ENCODE peak calls at places on chromosomes 6 and 20, in five cellular contexts. F, R, G, S and M are unnamed samples.

GRCh38 chr20:32681175-32682084 is 7.7 kb upstream of the C20orf203 start:
- DNase-seq in S (no peak), R (peak; percentile 21), F (no peak), G (no peak), M (peak; percentile 98)

GRCh38 chr6:144897441-144897921 is 612.3 kb downstream of the UTRN start:
- DNase-seq in F (no peak), S (peak; percentile 93), G (peak; percentile 90), R (peak; percentile 55), M (no peak)

GRCh38 chr6:37103169-37104039 is 66.5 kb upstream of the PIM1 start:
- DNase-seq in S (no peak), F (peak; percentile 50), R (peak; percentile 54), G (peak; percentile 49), M (peak; percentile 14)

GRCh38 chr6:102581378-102582124 is 1188.0 kb downstream of the GRIK2 start:
- DNase-seq in F (no peak), R (no peak), G (no peak), S (no peak), M (no peak)

GRCh38 chr6:168411130-168411529 is 29.9 kb upstream of the SMOC2 start:
- DNase-seq in F (no peak), G (no peak), R (no peak), S (no peak), M (no peak)

GRCh38 chr6:332671-333070 is 40.4 kb downstream of the DUSP22 start:
- DNase-seq in S (peak; percentile 89), F (no peak), G (peak; percentile 60), R (peak; percentile 70), M (peak; percentile 65)

GRCh38 chr20:37347891-37348642 is 2.1 kb downstream of the SRC start:
- DNase-seq in S (no peak), F (no peak), R (no peak), G (no peak), M (no peak)

GRCh38 chr6:82862543-82862942 is 203.1 kb downstream of the UBE3D start:
- DNase-seq in R (peak; percentile 44), G (peak; percentile 91), S (peak; percentile 8), F (no peak), M (no peak)

GRCh38 chr6:138162947-138163569 is 1.3 kb downstream of the ARFGEF3 start:
- DNase-seq in S (no peak), R (no peak), G (no peak), F (no peak), M (no peak)

GRCh38 chr20:50191566-50192363 is 1.1 kb downstream of the CEBPB start:
- DNase-seq in G (peak; percentile 43), S (no peak), R (no peak), F (no peak), M (peak; percentile 89)

GRCh38 chr6:31971279-31971992 is 502 bp downstream of the DXO start:
- DNase-seq in F (no peak), R (no peak), G (no peak), S (no peak), M (no peak)

GRCh38 chr20:24873015-24873620 is 76.0 kb upstream of the CST7 start:
- DNase-seq in G (no peak), S (no peak), F (no peak), R (no peak), M (no peak)

GRCh38 chr20:45257161-45257560 is 2.8 kb upstream of the SLPI start:
- DNase-seq in G (no peak), F (no peak), S (no peak), R (no peak), M (no peak)

GRCh38 chr6:33160728-33161323 is 31.4 kb downstream of the COL11A2 start:
- DNase-seq in S (peak; percentile 85), F (peak; percentile 38), R (peak; percentile 55), G (peak; percentile 96), M (peak; percentile 73)

GRCh38 chr20:41387433-41387832 is 20.8 kb upstream of the EMILIN3 start:
- DNase-seq in S (no peak), F (no peak), R (no peak), G (no peak), M (no peak)

GRCh38 chr20:17650301-17650761 is 31.7 kb downstream of the RRBP1 start:
- DNase-seq in G (no peak), R (no peak), F (no peak), S (no peak), M (peak; percentile 64)

GRCh38 chr6:81515562-81516453 is 236.7 kb downstream of the TENT5A start:
- DNase-seq in R (peak; percentile 82), F (no peak), G (peak; percentile 90), S (peak; percentile 88), M (peak; percentile 7)

GRCh38 chr6:76578746-76579145 is 506.3 kb upstream of the IMPG1 start:
- DNase-seq in R (no peak), G (no peak), S (no peak), F (no peak), M (no peak)

GRCh38 chr6:142857609-142858195 is 87.3 kb downstream of the HIVEP2 start:
- DNase-seq in G (no peak), F (no peak), R (no peak), S (no peak), M (no peak)

GRCh38 chr6:140078552-140079126 is 704.2 kb upstream of the CITED2 start:
- DNase-seq in G (peak; percentile 99), R (peak; percentile 92), S (peak; percentile 95), F (no peak), M (no peak)

GRCh38 chr20:9070304-9070703 is 1.4 kb downstream of the PLCB4 start:
- DNase-seq in G (no peak), R (no peak), F (no peak), S (no peak), M (no peak)

GRCh38 chr6:138509371-138509770 is 10.1 kb upstream of the NHSL1 start:
- DNase-seq in G (peak; percentile 48), S (peak; percentile 68), F (no peak), R (peak; percentile 45), M (peak; percentile 73)

GRCh38 chr6:15184441-15184861 is 61.4 kb upstream of the JARID2 start:
- DNase-seq in S (no peak), G (no peak), F (no peak), R (no peak), M (no peak)

GRCh38 chr6:148192310-148192709 is 150.3 kb upstream of the SASH1 start:
- DNase-seq in R (peak; percentile 74), G (peak; percentile 15), S (peak; percentile 98), F (peak; percentile 22), M (no peak)

GRCh38 chr6:158796353-158796752 is 22.8 kb downstream of the EZR start:
- DNase-seq in F (no peak), S (no peak), G (no peak), R (no peak), M (no peak)

GRCh38 chr6:51960419-51960818 is 127.0 kb downstream of the PKHD1 start:
- DNase-seq in G (no peak), F (no peak), R (no peak), S (no peak), M (no peak)

GRCh38 chr6:141421378-141421777 is 711.3 kb upstream of the GJE1 start:
- DNase-seq in S (peak; percentile 92), R (peak; percentile 69), F (no peak), G (peak; percentile 85), M (no peak)

DNA sequence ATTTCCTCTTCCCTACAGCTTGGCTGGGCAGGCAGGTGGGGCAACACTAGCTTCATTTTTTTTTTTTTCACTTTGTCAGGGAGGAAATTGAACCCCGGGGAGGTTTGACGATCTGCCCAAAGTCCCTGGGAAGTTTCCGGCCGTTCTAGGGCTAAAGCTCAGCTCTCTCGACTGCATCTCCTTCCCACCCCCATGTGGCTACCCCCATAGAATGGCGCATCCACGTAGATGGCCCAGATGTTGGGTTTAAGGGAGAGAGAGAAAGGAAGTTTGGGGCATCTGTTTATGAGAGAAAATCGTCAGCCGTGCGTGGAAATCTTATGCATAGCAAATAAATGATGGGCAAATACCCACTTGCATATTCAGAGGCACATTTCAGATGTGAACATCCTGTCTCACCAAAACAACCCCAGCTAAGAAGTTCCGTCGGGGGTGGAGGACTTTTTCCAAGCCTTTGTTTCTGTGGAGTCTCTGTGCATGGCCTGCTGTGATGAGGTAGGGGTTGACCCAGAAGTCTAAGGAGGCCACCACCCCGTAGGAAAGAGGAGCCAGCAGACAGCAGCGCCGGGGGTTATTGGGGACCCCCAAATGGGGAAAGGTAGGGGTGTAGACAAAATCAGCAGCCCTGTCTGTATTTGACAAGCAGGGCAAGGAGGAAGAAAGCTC is 40.5 kb upstream of the ZNF831 start:
- DNase-seq in G (no peak), R (no peak), F (no peak), S (no peak), M (no peak)
- H3K4me3 ChIP-seq in G (no peak overlapping the region), R (no peak overlapping the region), F (no peak overlapping the region), S (no peak overlapping the region), M (no peak overlapping the region)

DNA sequence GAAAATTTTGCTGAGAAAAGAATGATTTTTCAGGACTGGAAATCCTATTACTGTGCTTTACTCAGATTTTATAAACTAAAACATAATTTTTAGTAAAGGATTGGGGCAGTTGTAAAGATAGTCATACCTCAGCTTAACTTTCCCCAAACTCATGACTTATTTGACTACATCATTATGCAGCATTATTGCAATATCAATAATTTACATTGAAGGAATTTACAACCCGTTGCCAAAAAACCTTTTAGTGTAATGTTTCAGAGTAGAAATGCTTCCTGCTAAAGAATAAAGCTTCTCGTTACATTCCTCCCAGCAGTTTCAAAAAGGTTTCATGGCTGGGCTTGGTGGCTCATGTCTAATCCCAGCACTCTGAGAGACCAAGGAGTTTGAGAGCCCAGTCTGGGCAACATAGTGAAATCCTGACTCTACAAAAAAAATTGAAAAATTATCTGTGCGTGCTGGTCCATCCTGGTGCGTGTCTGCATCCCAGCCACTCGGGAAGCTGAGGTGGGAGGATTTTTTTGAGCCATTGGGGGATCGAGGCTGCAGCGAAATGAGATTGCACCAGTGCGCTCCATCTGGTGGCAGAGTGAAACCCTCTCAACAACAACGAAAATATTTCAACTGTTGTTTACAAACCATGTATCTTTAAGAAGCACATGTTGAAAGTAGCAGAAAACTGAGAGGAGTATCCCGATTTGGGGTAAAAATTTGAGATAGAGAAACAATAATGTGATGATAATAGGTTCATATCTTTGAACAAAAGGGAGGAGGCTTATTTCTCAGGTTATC is 4.4 kb downstream of the AMD1 start:
- DNase-seq in G (peak; percentile 48), R (peak; percentile 60), S (peak; percentile 53), F (no peak), M (peak; percentile 64)
- H3K4me3 ChIP-seq in G (peak overlapping the region; percentile 6), R (peak overlapping the region; percentile 41), S (peak overlapping the region; percentile 21), F (no peak overlapping the region), M (peak overlapping the region; percentile 77)

DNA sequence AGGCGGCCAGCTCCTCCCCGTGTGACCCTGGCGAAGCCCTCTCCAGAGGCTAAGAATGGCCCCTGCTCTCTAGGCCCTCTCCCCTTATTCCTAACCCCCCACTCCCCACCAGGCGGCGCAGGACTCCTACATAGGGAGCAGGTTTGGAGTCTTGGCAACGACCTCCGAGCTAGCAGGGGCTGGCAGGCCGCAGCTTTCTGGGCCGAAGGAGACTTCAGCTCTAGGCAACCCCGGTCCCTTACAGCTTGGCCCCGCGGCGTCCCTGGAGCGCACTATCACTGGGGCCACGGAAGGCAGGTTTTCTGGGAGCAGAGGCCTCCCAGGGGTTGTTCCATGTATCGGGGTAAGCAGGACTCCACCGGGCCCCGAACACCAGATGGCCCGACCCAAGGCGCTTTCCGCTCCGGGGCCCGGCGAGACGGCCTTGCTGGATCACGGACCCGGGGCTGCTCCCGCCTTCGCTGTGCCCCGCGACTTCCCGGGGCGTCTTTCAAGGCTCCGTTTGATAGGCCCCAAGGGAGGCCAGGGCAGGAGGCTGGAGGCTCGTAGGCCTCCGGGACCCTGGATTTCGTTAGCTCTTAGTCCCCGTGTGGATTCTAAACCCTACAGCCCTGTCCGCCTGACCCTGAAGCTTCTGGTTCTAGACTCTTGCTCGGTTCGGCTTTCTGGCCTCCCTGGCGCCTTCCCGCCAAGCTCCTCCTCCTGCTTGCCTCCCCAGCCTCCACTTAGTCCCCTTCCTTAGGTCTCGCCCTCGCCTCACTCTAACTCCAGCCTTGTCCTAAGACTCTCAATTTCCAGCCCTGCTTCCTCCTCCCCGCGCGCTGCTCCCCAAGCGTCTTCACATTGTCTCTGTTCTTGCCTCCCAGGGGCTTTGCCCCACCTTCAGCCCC is 1.9 kb downstream of the SLC32A1 start:
- DNase-seq in G (peak; percentile 8), R (peak; percentile 39), F (no peak), S (peak; percentile 37), M (peak; percentile 51)
- H3K4me3 ChIP-seq in G (no peak overlapping the region), R (no peak overlapping the region), F (no peak overlapping the region), S (no peak overlapping the region), M (no peak overlapping the region)

GRCh38 chr20:3614509-3614908 is 48.7 kb downstream of the GFRA4 start:
- DNase-seq in F (no peak), G (peak; percentile 36), S (no peak), R (no peak), M (no peak)
- H3K4me3 ChIP-seq in F (no peak overlapping the region), G (peak overlapping the region; percentile 34), S (no peak overlapping the region), R (no peak overlapping the region), M (no peak overlapping the region)